ENCODE peak calls at places on chromosomes 13 and 19, in four cellular contexts. One of them, this sample, is unnamed.

GRCh38 chr13:111304041-111304544 is 16.3 kb upstream of the TEX29 start:
- DNase-seq in AG10803: no peak
- DNase-seq in PC-3: no peak
- DNase-seq in GM12865: peak; percentile 80
- DNase-seq in this sample: peak; percentile 43

GRCh38 chr19:55663846-55664536 is 9.2 kb downstream of the U2AF2 start:
- DNase-seq in AG10803: no peak
- DNase-seq in PC-3: no peak
- DNase-seq in GM12865: no peak
- DNase-seq in this sample: no peak

GRCh38 chr13:27952931-27953670 is 16.0 kb downstream of the CDX2 start:
- DNase-seq in AG10803: no peak
- DNase-seq in PC-3: no peak
- DNase-seq in GM12865: no peak
- DNase-seq in this sample: no peak

GRCh38 chr13:39803156-39803555 is 147.7 kb downstream of the COG6 start:
- DNase-seq in AG10803: no peak
- DNase-seq in PC-3: no peak
- DNase-seq in GM12865: no peak
- DNase-seq in this sample: no peak

GRCh38 chr13:39538826-39539555 is 64.0 kb downstream of the LHFPL6 start:
- DNase-seq in AG10803: peak; percentile 56
- DNase-seq in PC-3: peak; percentile 42
- DNase-seq in GM12865: no peak
- DNase-seq in this sample: no peak

GRCh38 chr13:98443329-98443728 is 133.6 kb downstream of the STK24 start:
- DNase-seq in AG10803: peak; percentile 82
- DNase-seq in PC-3: peak; percentile 63
- DNase-seq in GM12865: no peak
- DNase-seq in this sample: no peak

GRCh38 chr13:92682832-92683517 is 543.6 kb upstream of the GPC6 start:
- DNase-seq in AG10803: no peak
- DNase-seq in PC-3: no peak
- DNase-seq in GM12865: no peak
- DNase-seq in this sample: no peak

GRCh38 chr19:42154471-42155323 is 22.5 kb upstream of the POU2F2 start:
- DNase-seq in AG10803: no peak
- DNase-seq in PC-3: no peak
- DNase-seq in GM12865: peak; percentile 6
- DNase-seq in this sample: no peak

GRCh38 chr13:32214073-32214472 is 101.1 kb downstream of the ZAR1L start:
- DNase-seq in AG10803: no peak
- DNase-seq in PC-3: no peak
- DNase-seq in GM12865: no peak
- DNase-seq in this sample: no peak

GRCh38 chr13:72229067-72229466 is 362.1 kb upstream of the DACH1 start:
- DNase-seq in AG10803: no peak
- DNase-seq in PC-3: no peak
- DNase-seq in GM12865: no peak
- DNase-seq in this sample: no peak

GRCh38 chr19:15331419-15332310 is 674 bp downstream of the BRD4 start:
- DNase-seq in AG10803: peak; percentile 39
- DNase-seq in PC-3: peak; percentile 43
- DNase-seq in GM12865: peak; percentile 67
- DNase-seq in this sample: peak; percentile 80

GRCh38 chr13:28747851-28748250 is 29.1 kb upstream of the SLC46A3 start:
- DNase-seq in AG10803: no peak
- DNase-seq in PC-3: no peak
- DNase-seq in GM12865: no peak
- DNase-seq in this sample: no peak

GRCh38 chr13:41512441-41512840 is 55.1 kb downstream of the RGCC start:
- DNase-seq in AG10803: no peak
- DNase-seq in PC-3: no peak
- DNase-seq in GM12865: no peak
- DNase-seq in this sample: no peak

GRCh38 chr19:49427855-49428546 is 2.8 kb downstream of the GFY start:
- DNase-seq in AG10803: no peak
- DNase-seq in PC-3: peak; percentile 43
- DNase-seq in GM12865: no peak
- DNase-seq in this sample: no peak

DNA sequence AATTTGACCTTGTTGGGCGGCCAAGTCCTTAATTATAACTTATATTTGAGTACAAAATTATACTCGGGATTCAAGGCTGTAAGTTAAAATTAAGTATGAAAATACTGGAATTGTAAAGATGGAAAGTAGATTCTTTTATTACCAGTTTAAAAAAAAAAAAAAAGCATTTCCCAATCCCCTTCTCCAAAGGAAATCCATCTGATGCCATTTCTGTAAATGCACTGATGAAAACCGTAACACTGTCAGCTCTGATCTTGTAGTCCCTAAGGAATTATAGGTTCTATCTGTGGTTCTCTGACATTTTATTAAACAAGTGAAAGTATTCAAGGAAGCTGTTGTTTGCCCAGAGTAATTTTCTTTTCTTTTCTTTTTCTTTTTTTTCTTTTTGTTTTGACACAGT is 41.6 kb upstream of the HNRNPA1L2 start:
- DNase-seq in AG10803: no peak
- DNase-seq in PC-3: no peak
- DNase-seq in GM12865: no peak
- DNase-seq in this sample: no peak
- H3K4me3 ChIP-seq in AG10803: no peak overlapping the region
- H3K4me3 ChIP-seq in PC-3: peak overlapping the region; percentile 67
- H3K4me3 ChIP-seq in GM12865: peak overlapping the region; percentile 75
- H3K4me3 ChIP-seq in this sample: no peak overlapping the region

DNA sequence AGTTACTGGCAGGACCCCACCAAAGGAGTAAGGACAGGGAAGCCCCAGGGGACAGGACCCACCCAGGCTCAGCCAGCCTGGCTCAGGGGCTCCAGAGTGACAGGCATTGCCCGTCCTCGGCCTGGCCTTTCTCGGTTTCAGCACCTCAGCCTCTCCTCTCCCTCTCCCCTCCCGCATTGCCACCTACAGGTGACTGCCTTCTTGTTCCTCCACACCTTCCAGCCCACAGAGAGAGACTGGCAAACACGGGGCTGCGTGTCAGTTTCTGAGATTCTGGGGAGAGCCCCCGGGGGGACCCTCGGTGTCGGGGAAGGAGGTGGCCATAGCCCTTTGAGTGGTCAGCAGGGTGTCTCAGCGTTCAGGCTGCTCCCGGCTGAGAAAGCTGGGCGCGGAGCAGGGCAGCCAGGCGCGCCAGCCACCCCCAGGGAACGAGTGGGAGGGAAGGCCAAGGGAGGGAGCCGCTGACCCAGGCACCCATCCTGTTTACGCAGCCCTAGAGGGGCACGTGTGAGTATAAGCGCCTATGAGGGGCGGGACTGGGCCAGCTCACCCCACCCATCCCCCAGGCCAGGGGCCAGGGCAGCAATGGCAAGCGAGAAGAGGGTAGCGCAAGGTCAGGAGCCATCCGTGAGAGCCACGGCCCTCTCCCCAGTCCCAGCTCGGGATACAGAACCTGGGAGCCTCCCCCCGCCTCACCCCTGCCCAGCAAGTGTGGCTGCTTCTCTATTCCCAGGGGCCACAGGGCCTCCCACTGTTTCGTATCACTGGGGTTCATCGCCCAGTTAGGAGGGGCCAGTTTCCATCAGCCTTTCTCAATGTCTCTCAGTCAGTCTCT is 743 bp upstream of the DMKN start:
- DNase-seq in AG10803: peak; percentile 36
- DNase-seq in PC-3: no peak
- DNase-seq in GM12865: no peak
- DNase-seq in this sample: no peak
- H3K4me3 ChIP-seq in AG10803: peak overlapping the region; percentile 12
- H3K4me3 ChIP-seq in PC-3: no peak overlapping the region
- H3K4me3 ChIP-seq in GM12865: no peak overlapping the region
- H3K4me3 ChIP-seq in this sample: no peak overlapping the region

GRCh38 chr13:60162096-60162495 is 1.6 kb downstream of the DIAPH3 start:
- DNase-seq in AG10803: peak; percentile 25
- DNase-seq in PC-3: no peak
- DNase-seq in GM12865: peak; percentile 21
- DNase-seq in this sample: no peak
- H3K4me3 ChIP-seq in AG10803: no peak overlapping the region
- H3K4me3 ChIP-seq in PC-3: peak overlapping the region; percentile 97
- H3K4me3 ChIP-seq in GM12865: peak overlapping the region; percentile 97
- H3K4me3 ChIP-seq in this sample: peak overlapping the region; percentile 85

DNA sequence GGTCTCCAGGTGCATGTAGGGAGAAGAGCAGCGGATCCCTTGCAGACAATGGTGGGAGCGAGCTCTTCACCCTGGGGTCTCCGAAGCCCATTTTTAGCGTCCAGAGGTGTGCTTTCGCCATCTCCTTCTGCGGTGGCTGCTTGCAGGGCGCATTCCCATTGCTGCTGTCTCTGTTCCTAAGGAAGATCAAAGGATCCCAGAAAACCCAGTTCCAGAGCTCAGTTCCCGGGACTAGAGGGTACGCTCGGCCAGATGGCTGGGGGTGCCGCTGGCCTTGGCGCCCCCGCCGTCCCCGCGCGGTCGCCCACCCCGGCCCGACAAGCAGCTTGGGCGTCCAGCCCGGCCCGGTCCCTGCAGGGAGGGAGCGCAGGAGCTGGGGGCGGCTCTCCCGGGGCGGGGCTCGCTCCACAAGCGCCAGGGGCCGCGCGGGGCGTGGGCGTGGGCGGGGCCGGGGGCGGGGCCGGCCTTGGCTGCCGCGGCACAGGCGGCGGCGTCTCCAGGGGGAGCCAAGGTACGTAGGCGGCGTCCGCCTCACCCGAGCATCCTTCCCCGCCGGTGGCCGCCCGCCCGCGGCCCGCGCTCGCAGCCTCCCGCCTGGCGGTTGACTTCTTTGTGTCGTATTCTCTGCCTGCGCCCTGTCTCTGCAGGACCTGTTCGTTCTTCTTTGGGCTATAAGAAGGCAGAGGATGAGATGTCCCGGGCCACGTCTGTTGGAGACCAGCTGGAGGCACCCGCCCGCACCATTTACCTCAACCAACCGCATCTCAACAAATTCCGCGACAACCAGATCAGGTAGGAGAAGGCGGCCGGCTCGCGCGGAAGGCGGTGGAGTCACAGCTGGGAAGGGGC is 96.8 kb downstream of the ATP8A2 start:
- DNase-seq in AG10803: no peak
- DNase-seq in PC-3: no peak
- DNase-seq in GM12865: peak; percentile 2
- DNase-seq in this sample: peak; percentile 32
- H3K4me3 ChIP-seq in AG10803: no peak overlapping the region
- H3K4me3 ChIP-seq in PC-3: no peak overlapping the region
- H3K4me3 ChIP-seq in GM12865: no peak overlapping the region
- H3K4me3 ChIP-seq in this sample: no peak overlapping the region

DNA sequence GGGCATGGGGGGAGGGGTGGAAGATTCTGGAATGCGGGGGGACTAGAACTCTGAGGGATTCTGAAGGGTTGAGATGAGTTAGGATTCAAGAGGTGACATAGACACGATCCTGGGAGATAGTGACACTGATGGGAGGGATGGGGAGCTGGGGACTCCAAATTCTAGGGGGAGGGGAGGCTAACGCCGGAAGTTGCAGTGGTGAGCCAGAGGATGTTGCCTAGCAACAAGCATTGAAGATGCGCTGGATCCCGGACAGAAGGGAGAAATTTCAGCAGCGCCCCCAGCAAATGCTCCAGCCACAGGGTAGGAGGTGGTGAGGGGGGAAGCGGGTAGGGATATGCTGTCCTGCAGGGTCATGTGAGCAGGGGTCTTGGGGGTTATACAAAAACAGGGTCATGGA is 6.9 kb upstream of the LTBP4 start:
- DNase-seq in AG10803: no peak
- DNase-seq in PC-3: no peak
- DNase-seq in GM12865: no peak
- DNase-seq in this sample: no peak
- H3K4me3 ChIP-seq in AG10803: no peak overlapping the region
- H3K4me3 ChIP-seq in PC-3: no peak overlapping the region
- H3K4me3 ChIP-seq in GM12865: no peak overlapping the region
- H3K4me3 ChIP-seq in this sample: no peak overlapping the region

GRCh38 chr19:1243768-1244692 is 2.5 kb downstream of the ATP5F1D start:
- DNase-seq in AG10803: peak; percentile 82
- DNase-seq in PC-3: peak; percentile 72
- DNase-seq in GM12865: peak; percentile 92
- DNase-seq in this sample: peak; percentile 79
- H3K4me3 ChIP-seq in AG10803: peak overlapping the region; percentile 48
- H3K4me3 ChIP-seq in PC-3: peak overlapping the region; percentile 86
- H3K4me3 ChIP-seq in GM12865: peak overlapping the region; percentile 62
- H3K4me3 ChIP-seq in this sample: peak overlapping the region; percentile 54